ENCODE peak calls at places on chromosomes 1 and 21, in six cellular contexts. R is fibroblast of lung, K is choroid plexus epithelial cell, G is uterus, Z is cardiac muscle cell, T is mucosa of descending colon. C is an unnamed sample.
A peak's percentile ranks its signal among the peaks of the same experiment; 100 is the strongest.

GRCh38 chr1:109892476-109893368 is 17.9 kb upstream of the CSF1 start:
- DNase-seq in R (no peak), K (peak; percentile 31), G (no peak), Z (no peak), T (no peak), C (no peak)

GRCh38 chr1:29969576-29969975 is 733.3 kb downstream of the PTPRU start:
- DNase-seq in R (no peak), K (no peak), G (no peak), Z (no peak), T (no peak), C (no peak)

GRCh38 chr1:154346276-154346914 is 21.1 kb downstream of the ATP8B2 start:
- DNase-seq in R (no peak), K (no peak), G (no peak), Z (no peak), T (no peak), C (no peak)

GRCh38 chr1:47996406-47997226 is 569 bp downstream of the TRABD2B start:
- DNase-seq in R (no peak), K (peak; percentile 31), G (no peak), Z (peak; percentile 59), T (peak; percentile 40), C (no peak)

GRCh38 chr1:29501227-29501976 is 265.1 kb downstream of the PTPRU start:
- DNase-seq in R (no peak), K (no peak), G (no peak), Z (no peak), T (no peak), C (no peak)

GRCh38 chr1:107529511-107530149 is 388.8 kb downstream of the NTNG1 start:
- DNase-seq in R (peak; percentile 56), K (peak; percentile 71), G (peak; percentile 20), Z (peak; percentile 59), T (no peak), C (peak; percentile 39)

GRCh38 chr1:89872567-89872966 is 51.7 kb downstream of the LRRC8D start:
- DNase-seq in R (no peak), K (no peak), G (no peak), Z (no peak), T (no peak), C (no peak)

GRCh38 chr1:76021816-76022215 is 52.7 kb upstream of the ST6GALNAC3 start:
- DNase-seq in R (peak; percentile 25), K (no peak), G (no peak), Z (no peak), T (no peak), C (no peak)

GRCh38 chr1:159987186-159987585 is 33.1 kb upstream of the SLAMF9 start:
- DNase-seq in R (no peak), K (no peak), G (no peak), Z (peak; percentile 79), T (no peak), C (no peak)

GRCh38 chr1:164958995-164959788 is 397.3 kb downstream of the LMX1A start:
- DNase-seq in R (no peak), K (no peak), G (no peak), Z (no peak), T (no peak), C (no peak)

GRCh38 chr1:64150729-64151128 is 52.7 kb upstream of the UBE2U start:
- DNase-seq in R (no peak), K (no peak), G (no peak), Z (no peak), T (no peak), C (no peak)

GRCh38 chr1:230863449-230863848 is 4.9 kb downstream of the C1orf198 start:
- DNase-seq in R (no peak), K (no peak), G (no peak), Z (peak; percentile 26), T (no peak), C (no peak)

GRCh38 chr21:43835861-43836260 is 29.2 kb upstream of the AGPAT3 start:
- DNase-seq in R (no peak), K (no peak), G (no peak), Z (no peak), T (no peak), C (no peak)

GRCh38 chr1:90204780-90205179 is 209.9 kb downstream of the ZNF326 start:
- DNase-seq in R (no peak), K (no peak), G (no peak), Z (no peak), T (no peak), C (no peak)

GRCh38 chr21:25701529-25701928 is 33.2 kb downstream of the ATP5PF start:
- DNase-seq in R (no peak), K (no peak), G (no peak), Z (no peak), T (no peak), C (no peak)

GRCh38 chr1:232040260-232040659 is 413.7 kb downstream of the DISC1 start:
- DNase-seq in R (no peak), K (no peak), G (no peak), Z (no peak), T (no peak), C (no peak)

GRCh38 chr1:226444901-226445300 is 37.0 kb upstream of the PARP1 start:
- DNase-seq in R (no peak), K (no peak), G (no peak), Z (no peak), T (no peak), C (no peak)

GRCh38 chr1:160168609-160169369 is 17.4 kb downstream of the ATP1A4 start:
- DNase-seq in R (peak; percentile 37), K (peak; percentile 55), G (no peak), Z (peak; percentile 30), T (no peak), C (no peak)

GRCh38 chr1:28905921-28906666 is 8.3 kb upstream of the EPB41 start:
- DNase-seq in R (no peak), K (no peak), G (no peak), Z (no peak), T (no peak), C (no peak)

DNA sequence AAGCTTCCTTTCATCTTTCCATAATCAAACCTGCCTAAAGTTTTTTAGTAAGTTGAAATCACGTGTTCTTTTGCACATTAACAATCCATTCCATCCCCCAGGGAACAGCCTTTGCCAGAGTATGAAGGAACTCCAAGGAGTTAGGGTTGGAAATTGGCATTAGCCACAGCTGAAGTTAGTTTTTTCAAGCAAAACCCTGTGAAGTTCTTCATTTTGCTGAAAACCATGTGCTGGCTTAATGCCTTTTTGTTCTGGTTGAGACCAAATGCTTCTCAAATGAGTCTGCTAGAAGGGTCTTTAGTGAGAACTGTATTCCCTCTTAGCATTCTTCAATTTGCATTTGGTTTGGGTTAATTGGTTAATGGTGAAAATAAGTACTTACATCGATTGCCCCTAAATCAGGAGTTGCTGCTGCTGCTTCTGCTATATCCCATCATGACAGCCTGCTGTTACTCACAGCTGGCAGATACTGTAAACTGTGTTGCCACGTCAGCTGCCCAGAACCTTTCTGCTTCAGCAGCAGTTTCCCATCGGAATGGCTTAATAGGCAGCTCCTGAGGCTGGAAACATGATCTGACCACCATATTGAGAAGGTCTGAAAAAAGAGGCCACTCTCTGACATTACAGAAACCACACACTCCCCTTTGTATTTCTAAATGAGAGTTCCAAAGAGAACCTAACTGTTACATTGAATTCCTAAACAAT is 14.1 kb upstream of the SEC16B start:
- DNase-seq in R (peak; percentile 96), K (peak; percentile 97), G (peak; percentile 64), Z (peak; percentile 48), T (no peak), C (peak; percentile 95)
- H3K4me3 ChIP-seq in R (peak overlapping the region; percentile 8), K (peak overlapping the region; percentile 35), G (peak overlapping the region; percentile 20), Z (no peak overlapping the region), T (no peak overlapping the region), C (peak overlapping the region; percentile 13)

DNA sequence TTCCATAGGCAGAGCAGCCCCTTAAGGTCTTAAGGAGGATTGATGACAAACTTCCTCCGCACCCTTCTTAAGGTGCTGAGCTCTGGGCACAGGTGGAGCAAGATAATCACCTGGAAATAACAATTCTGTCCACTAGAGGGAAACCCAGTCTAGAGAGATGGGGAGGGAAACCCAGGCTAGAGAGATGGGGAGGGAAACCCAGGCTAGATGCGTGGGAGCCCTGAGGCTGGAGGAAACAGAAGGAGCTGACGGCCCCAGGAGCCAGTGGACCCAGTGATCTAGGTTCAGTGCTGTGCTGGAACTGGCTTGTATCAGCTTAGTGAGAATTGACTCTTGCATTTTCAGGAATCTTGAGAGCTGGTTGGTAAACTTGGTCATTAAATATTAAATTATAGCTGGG is 17.8 kb upstream of the MYCL start:
- DNase-seq in R (peak; percentile 50), K (peak; percentile 78), G (peak; percentile 67), Z (peak; percentile 81), T (peak; percentile 46), C (peak; percentile 74)
- TF ChIP-seq CTCF in R (peak; percentile 63), K (peak; percentile 78), G (peak; percentile 47), Z (peak; percentile 64), T (no peak), C (peak; percentile 64)

DNA sequence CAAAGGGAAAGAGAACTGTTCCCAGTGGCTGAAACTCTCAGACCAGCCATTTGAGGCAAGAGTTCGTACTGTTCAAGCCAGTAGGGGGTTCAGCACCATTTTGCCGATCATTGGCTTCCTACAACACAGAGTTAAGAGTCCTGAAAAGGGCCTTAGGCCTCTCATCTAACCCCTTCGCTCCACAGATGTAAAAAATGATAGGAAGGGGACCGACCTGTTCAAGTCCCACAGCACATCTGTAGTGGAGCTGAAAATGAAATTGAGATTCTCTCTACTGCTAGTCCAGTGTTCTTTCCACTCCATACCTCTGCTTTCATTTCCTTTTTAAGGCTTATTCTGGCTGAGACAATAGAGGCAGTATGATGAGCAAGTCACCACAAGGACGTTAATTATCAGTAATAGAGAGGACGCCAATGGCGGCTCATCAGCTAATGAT is 1.1 kb downstream of the DDR2 start:
- DNase-seq in R (peak; percentile 54), K (peak; percentile 66), G (no peak), Z (no peak), T (no peak), C (peak; percentile 70)
- H3K4me3 ChIP-seq in R (peak overlapping the region; percentile 89), K (peak overlapping the region; percentile 59), G (peak overlapping the region; percentile 52), Z (no peak overlapping the region), T (no peak overlapping the region), C (peak overlapping the region; percentile 72)

GRCh38 chr1:192810253-192810880 is 1.5 kb downstream of the RGS2 start:
- DNase-seq in R (peak; percentile 64), K (peak; percentile 60), G (no peak), Z (no peak), T (no peak), C (peak; percentile 20)

GRCh38 chr1:192809286-192810252 is 730 bp downstream of the RGS2 start:
- DNase-seq in R (peak; percentile 68), K (peak; percentile 71), G (peak; percentile 47), Z (peak; percentile 54), T (no peak), C (peak; percentile 72)

GRCh38 chr1:192807968-192808587 is 761 bp upstream of the RGS2 start:
- DNase-seq in R (peak; percentile 73), K (peak; percentile 81), G (no peak), Z (no peak), T (no peak), C (peak; percentile 74)

GRCh38 chr1:192807221-192807967 is 1.4 kb upstream of the RGS2 start:
- DNase-seq in R (peak; percentile 69), K (peak; percentile 70), G (no peak), Z (no peak), T (no peak), C (peak; percentile 57)

DNA sequence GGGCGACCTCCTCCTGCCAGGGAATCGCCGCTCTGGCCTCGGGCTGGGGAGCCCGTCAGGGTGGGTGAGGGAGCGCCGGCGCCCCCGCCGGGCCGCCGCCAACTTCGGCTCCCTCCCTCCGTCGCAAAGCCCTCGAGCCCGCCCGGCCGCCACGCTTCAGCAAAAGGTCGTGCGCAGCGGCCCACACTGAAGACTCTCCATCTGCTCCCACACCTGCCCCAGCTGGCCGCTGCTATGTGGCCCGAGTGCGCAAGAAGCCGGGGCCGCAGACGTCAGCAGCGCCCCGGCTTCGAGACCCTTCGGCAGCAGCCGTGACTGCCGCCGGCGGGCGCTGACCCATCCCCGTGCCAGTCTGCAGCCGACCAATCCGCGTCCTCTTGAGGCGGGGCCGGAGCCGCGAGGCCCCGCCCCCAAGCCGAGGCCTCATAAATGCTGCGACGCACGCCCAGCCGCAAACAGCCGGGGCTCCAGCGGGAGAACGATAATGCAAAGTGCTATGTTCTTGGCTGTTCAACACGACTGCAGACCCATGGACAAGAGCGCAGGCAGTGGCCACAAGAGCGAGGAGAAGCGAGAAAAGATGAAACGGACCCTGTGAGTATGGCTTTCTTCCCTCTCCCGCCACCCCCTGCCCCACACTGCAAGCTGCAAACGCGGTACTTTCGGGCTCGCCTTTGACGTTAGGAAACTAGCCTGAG is at the start of gene RGS2:
- DNase-seq in R (peak; percentile 94), K (peak; percentile 97), G (peak; percentile 93), Z (peak; percentile 96), T (peak; percentile 93), C (peak; percentile 97)
- TF ChIP-seq CTCF in R (no peak), K (no peak), G (peak; percentile 33), Z (no peak), T (no peak), C (no peak)

C was measured in cardiac fibroblast.